ENCODE peak calls at places on chromosomes 11 and 22, in seven cellular contexts. F is fibroblast of lung; P is Peyer's patch; A is uterus; D is right lobe of liver; M is CD4-positive, CD25-positive, alpha-beta regulatory T cell; X is brain microvascular endothelial cell. C is an unnamed sample.

GRCh38 chr11:60116996-60117790 is 28.7 kb downstream of the MS4A2 start:
- DNase-seq in P (no peak), F (no peak), X (no peak), D (no peak), M (no peak), A (no peak), C (no peak)

GRCh38 chr11:130448416-130449068 is at the start of gene ADAMTS15:
- DNase-seq in M (peak; percentile 44), P (peak; percentile 79), D (peak; percentile 50), F (peak; percentile 92), X (peak; percentile 61), A (peak; percentile 58), C (peak; percentile 89)

GRCh38 chr11:72081184-72081644 is 564 bp downstream of the LRRC51 start:
- DNase-seq in D (no peak), X (no peak), P (no peak), F (no peak), A (no peak), M (no peak), C (no peak)

GRCh38 chr11:1194231-1194976 is 28.5 kb upstream of the MUC5B start:
- DNase-seq in F (no peak), A (no peak), P (peak; percentile 42), X (no peak), M (no peak), D (peak; percentile 7), C (no peak)

GRCh38 chr22:16559056-16559955 is 33.3 kb downstream of the CCT8L2 start:
- DNase-seq in D (no peak), F (no peak), A (no peak), X (no peak), P (no peak), M (no peak), C (peak; percentile 9)

GRCh38 chr11:82577246-82577645 is 156.4 kb downstream of the FAM181B start:
- DNase-seq in F (no peak), D (no peak), A (no peak), P (no peak), M (no peak), X (no peak), C (no peak)

GRCh38 chr22:39277135-39277607 is 32.4 kb upstream of the PDGFB start:
- DNase-seq in D (no peak), F (peak; percentile 78), X (peak; percentile 59), A (no peak), P (no peak), M (no peak), C (peak; percentile 68)

GRCh38 chr22:17191163-17191562 is 28.1 kb downstream of the ADA2 start:
- DNase-seq in D (no peak), F (peak; percentile 69), A (no peak), M (no peak), X (peak; percentile 53), P (no peak), C (peak; percentile 33)

GRCh38 chr11:1829039-1829820 is 5.6 kb upstream of the SYT8 start:
- DNase-seq in P (peak; percentile 39), X (peak; percentile 25), D (peak; percentile 14), A (no peak), F (peak; percentile 79), M (no peak), C (peak; percentile 87)

GRCh38 chr22:17257091-17257490 is 37.9 kb upstream of the ADA2 start:
- DNase-seq in P (no peak), X (no peak), A (no peak), D (no peak), M (no peak), F (no peak), C (no peak)

GRCh38 chr11:82865841-82866240 is 34.4 kb downstream of the PRCP start:
- DNase-seq in D (no peak), P (no peak), M (no peak), F (no peak), X (peak; percentile 8), A (no peak), C (no peak)

GRCh38 chr11:10542776-10543175 is 1.8 kb upstream of the RNF141 start:
- DNase-seq in F (no peak), M (no peak), D (no peak), X (no peak), A (no peak), P (no peak), C (no peak)

DNA sequence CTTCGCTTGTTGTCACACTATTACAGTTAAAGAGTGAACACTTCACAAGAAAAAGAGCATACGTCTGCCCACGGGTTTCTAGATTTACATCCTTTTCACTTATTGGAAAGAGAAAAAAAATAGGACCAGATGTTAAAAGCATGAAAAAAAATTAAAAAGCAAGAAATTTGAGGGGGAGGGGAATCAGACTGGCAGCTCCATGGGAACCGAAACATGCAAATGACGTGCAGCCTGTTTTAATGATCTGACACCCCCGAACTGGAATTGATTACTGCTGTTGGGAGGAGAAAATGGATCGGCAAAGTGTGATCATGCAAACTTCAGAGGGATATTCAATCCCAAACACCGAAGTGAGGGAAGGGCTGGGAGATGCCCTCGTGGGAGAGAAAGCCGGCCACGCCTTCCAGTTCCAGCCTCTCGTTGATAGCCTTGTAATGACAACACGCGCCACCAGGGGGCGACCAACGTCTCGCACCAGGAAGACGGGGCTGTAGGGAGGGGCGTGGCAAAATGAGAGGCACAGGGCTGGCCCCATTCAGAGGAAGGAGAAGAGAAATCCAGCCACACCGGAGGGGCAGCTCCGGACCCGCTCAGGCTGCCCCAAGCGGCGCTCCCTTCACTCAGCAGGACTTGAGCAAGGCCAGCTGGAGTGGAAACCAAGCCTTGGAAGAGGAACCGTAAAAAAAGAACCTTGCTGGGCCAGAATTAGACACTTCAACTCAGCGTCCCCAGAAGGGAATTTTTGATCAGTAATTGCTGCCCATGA is 53.8 kb upstream of the SYT13 start:
- DNase-seq in A (peak; percentile 94), F (peak; percentile 77), D (peak; percentile 93), P (peak; percentile 98), X (peak; percentile 84), M (peak; percentile 88), C (peak; percentile 90)
- H3K4me3 ChIP-seq in A (no peak overlapping the region), F (no peak overlapping the region), D (no peak overlapping the region), P (peak overlapping the region; percentile 22), X (peak overlapping the region; percentile 9), M (peak overlapping the region; percentile 80), C (no peak overlapping the region)

GRCh38 chr11:108167624-108168023 is 46.3 kb downstream of the ACAT1 start:
- DNase-seq in P (no peak), A (no peak), D (no peak), M (no peak), X (no peak), F (no peak), C (no peak)

DNA sequence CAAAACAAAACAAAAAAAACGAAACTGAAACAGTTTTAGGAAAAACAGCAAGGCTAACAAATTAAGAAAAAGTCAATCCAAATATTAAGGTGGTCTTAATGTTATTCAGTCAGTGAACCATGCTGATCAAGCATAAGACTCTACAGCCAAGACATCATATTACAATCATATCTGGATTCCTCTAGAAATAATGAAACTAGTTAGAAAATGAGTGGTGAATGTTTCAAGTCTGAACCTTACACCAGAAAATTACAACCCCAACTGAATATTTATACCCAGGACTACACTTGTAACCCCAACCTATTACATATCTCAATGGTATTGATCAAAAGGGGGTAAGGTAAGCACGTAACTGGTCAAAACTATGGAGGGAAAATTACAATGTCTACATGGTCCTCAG is 48.8 kb downstream of the ACAT1 start:
- DNase-seq in M (peak; percentile 6), A (no peak), P (no peak), D (no peak), F (no peak), X (no peak), C (no peak)
- H3K36me3 ChIP-seq in M (peaks cover 69% of the 10 kb centered on the region), A (no peaks in the 10 kb centered on the region), P (peaks cover 65% of the 10 kb centered on the region), D (no peaks in the 10 kb centered on the region), F (peaks cover 3% of the 10 kb centered on the region), X (peaks cover 20% of the 10 kb centered on the region), C (peaks cover 59% of the 10 kb centered on the region)

GRCh38 chr11:61971177-61972111 is 4.0 kb upstream of the FTH1 start:
- DNase-seq in D (peak; percentile 95), X (peak; percentile 99), A (peak; percentile 100), F (peak; percentile 99), P (peak; percentile 94), M (peak; percentile 79), C (peak; percentile 99)
- H3K4me3 ChIP-seq in D (no peak overlapping the region), X (no peak overlapping the region), A (no peak overlapping the region), F (peak overlapping the region; percentile 29), P (no peak overlapping the region), M (no peak overlapping the region), C (no peak overlapping the region)

DNA sequence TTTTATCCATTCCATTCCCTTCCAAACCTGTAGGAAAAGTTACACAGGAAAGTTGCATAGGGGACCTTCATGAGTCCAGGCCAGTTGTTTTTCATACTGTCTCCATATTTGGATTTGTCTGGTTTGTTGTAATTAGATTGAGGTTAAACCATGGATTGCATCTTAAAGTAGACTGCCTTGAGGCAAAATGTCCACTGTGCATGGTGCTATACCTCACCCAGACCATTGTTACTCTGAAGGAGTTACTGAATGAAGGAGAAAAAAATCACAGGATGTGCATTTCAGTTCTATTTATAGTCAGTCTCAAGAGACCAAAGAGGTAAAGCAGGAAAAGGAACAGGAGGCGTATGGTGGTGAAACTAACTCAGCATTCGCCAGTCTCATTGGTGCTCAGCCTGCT is 29.6 kb upstream of the L3MBTL2 start:
- DNase-seq in D (no peak), F (no peak), P (no peak), X (no peak), M (no peak), A (no peak), C (no peak)
- H3K36me3 ChIP-seq in D (peaks cover 30% of the 10 kb centered on the region), F (peaks cover 28% of the 10 kb centered on the region), P (peaks cover 91% of the 10 kb centered on the region), X (peaks cover 80% of the 10 kb centered on the region), M (peaks cover 83% of the 10 kb centered on the region), A (no peaks in the 10 kb centered on the region), C (peaks cover 81% of the 10 kb centered on the region)